ENCODE peak calls at places on chromosomes 11 and 22, in ten cellular contexts. S, A, E, O, M, Q, H, U, W and V are unnamed samples.

GRCh38 chr22:37661160-37661924 is 2.8 kb downstream of the PDXP start:
- DNase-seq in S (no peak), A (no peak), E (peak), O (no peak), M (peak), Q (peak), H (peak), U (no peak), W (no peak), V (no peak)

GRCh38 chr11:14360976-14361375 is 2.0 kb upstream of the RRAS2 start:
- DNase-seq in S (no peak), A (no peak), E (no peak), O (no peak), M (no peak), Q (no peak), H (no peak), U (no peak), W (no peak), V (no peak)

GRCh38 chr11:115643491-115643995 is 139.3 kb upstream of the CADM1 start:
- DNase-seq in S (no peak), A (no peak), E (no peak), O (no peak), M (no peak), Q (no peak), H (no peak), U (no peak), W (no peak), V (no peak)

GRCh38 chr11:77413850-77414249 is 60.0 kb downstream of the PAK1 start:
- DNase-seq in S (no peak), A (no peak), E (no peak), O (no peak), M (no peak), Q (no peak), H (no peak), U (no peak), W (no peak), V (no peak)

GRCh38 chr22:28129319-28129962 is 210.4 kb upstream of the PITPNB start:
- DNase-seq in S (no peak), A (no peak), E (no peak), O (no peak), M (peak), Q (no peak), H (no peak), U (no peak), W (no peak), V (no peak)

GRCh38 chr11:41316726-41317125 is 142.7 kb downstream of the LRRC4C start:
- DNase-seq in S (no peak), A (no peak), E (no peak), O (no peak), M (no peak), Q (no peak), H (no peak), U (no peak), W (no peak), V (no peak)

GRCh38 chr22:31235076-31235475 is 23.0 kb downstream of the LIMK2 start:
- DNase-seq in S (no peak), A (no peak), E (no peak), O (no peak), M (no peak), Q (no peak), H (no peak), U (no peak), W (no peak), V (no peak)

GRCh38 chr11:98423933-98424332 is 596.8 kb upstream of the CNTN5 start:
- DNase-seq in S (no peak), A (no peak), E (no peak), O (no peak), M (no peak), Q (no peak), H (no peak), U (no peak), W (no peak), V (no peak)

GRCh38 chr11:61754534-61755482 is 2.4 kb downstream of the MYRF start:
- DNase-seq in S (no peak), A (no peak), E (no peak), O (peak), M (no peak), Q (no peak), H (no peak), U (no peak), W (no peak), V (no peak)

GRCh38 chr11:10592331-10592730 is 23.9 kb upstream of the LYVE1 start:
- DNase-seq in S (no peak), A (no peak), E (no peak), O (no peak), M (peak), Q (no peak), H (peak), U (no peak), W (no peak), V (no peak)